ENCODE peak calls at places on chromosomes 13 and 19, in eight cellular contexts. One of them, this sample, is unnamed.

GRCh38 chr13:38398810-38399493 is 49.3 kb downstream of the UFM1 start:
- DNase-seq in breast epithelium: no peak
- DNase-seq in tibial nerve: no peak
- DNase-seq in ovary: no peak
- DNase-seq in A549: no peak
- DNase-seq in Peyer's patch: no peak
- DNase-seq in uterus: no peak
- DNase-seq in body of pancreas: no peak
- DNase-seq in this sample: no peak

GRCh38 chr19:29162694-29163093 is 50.3 kb downstream of the UQCRFS1 start:
- DNase-seq in body of pancreas: no peak
- DNase-seq in ovary: no peak
- DNase-seq in A549: no peak
- DNase-seq in Peyer's patch: no peak
- DNase-seq in uterus: no peak
- DNase-seq in tibial nerve: no peak
- DNase-seq in breast epithelium: no peak
- DNase-seq in this sample: no peak

GRCh38 chr19:13506550-13506878 is 235 bp upstream of the CACNA1A start:
- DNase-seq in Peyer's patch: no peak
- DNase-seq in breast epithelium: no peak
- DNase-seq in uterus: no peak
- DNase-seq in body of pancreas: no peak
- DNase-seq in tibial nerve: no peak
- DNase-seq in ovary: no peak
- DNase-seq in A549: no peak
- DNase-seq in this sample: no peak

GRCh38 chr19:7391218-7391670 is 42.5 kb downstream of the ARHGEF18 start:
- DNase-seq in uterus: no peak
- DNase-seq in tibial nerve: no peak
- DNase-seq in breast epithelium: no peak
- DNase-seq in Peyer's patch: peak; percentile 85
- DNase-seq in A549: peak; percentile 75
- DNase-seq in body of pancreas: no peak
- DNase-seq in ovary: no peak
- DNase-seq in this sample: no peak

GRCh38 chr19:33688657-33688992 is 66.9 kb downstream of the CHST8 start:
- DNase-seq in breast epithelium: peak; percentile 7
- DNase-seq in uterus: peak; percentile 9
- DNase-seq in body of pancreas: no peak
- DNase-seq in tibial nerve: no peak
- DNase-seq in ovary: no peak
- DNase-seq in A549: no peak
- DNase-seq in Peyer's patch: no peak
- DNase-seq in this sample: peak; percentile 39

GRCh38 chr19:1173160-1173844 is 766 bp downstream of the SBNO2 start:
- DNase-seq in uterus: peak; percentile 39
- DNase-seq in Peyer's patch: no peak
- DNase-seq in A549: no peak
- DNase-seq in body of pancreas: no peak
- DNase-seq in tibial nerve: no peak
- DNase-seq in breast epithelium: no peak
- DNase-seq in ovary: no peak
- DNase-seq in this sample: peak; percentile 59

GRCh38 chr19:51110666-51110971 is 2.4 kb upstream of the CTU1 start:
- DNase-seq in tibial nerve: no peak
- DNase-seq in Peyer's patch: no peak
- DNase-seq in body of pancreas: no peak
- DNase-seq in breast epithelium: no peak
- DNase-seq in uterus: no peak
- DNase-seq in ovary: no peak
- DNase-seq in A549: no peak
- DNase-seq in this sample: no peak

GRCh38 chr13:20442370-20442769 is 83.3 kb downstream of the CRYL1 start:
- DNase-seq in A549: no peak
- DNase-seq in breast epithelium: no peak
- DNase-seq in tibial nerve: no peak
- DNase-seq in ovary: no peak
- DNase-seq in Peyer's patch: no peak
- DNase-seq in body of pancreas: no peak
- DNase-seq in uterus: no peak
- DNase-seq in this sample: no peak

GRCh38 chr19:7287716-7288115 is 6.5 kb downstream of the INSR start:
- DNase-seq in uterus: no peak
- DNase-seq in ovary: no peak
- DNase-seq in tibial nerve: no peak
- DNase-seq in A549: no peak
- DNase-seq in Peyer's patch: no peak
- DNase-seq in breast epithelium: no peak
- DNase-seq in body of pancreas: no peak
- DNase-seq in this sample: no peak

DNA sequence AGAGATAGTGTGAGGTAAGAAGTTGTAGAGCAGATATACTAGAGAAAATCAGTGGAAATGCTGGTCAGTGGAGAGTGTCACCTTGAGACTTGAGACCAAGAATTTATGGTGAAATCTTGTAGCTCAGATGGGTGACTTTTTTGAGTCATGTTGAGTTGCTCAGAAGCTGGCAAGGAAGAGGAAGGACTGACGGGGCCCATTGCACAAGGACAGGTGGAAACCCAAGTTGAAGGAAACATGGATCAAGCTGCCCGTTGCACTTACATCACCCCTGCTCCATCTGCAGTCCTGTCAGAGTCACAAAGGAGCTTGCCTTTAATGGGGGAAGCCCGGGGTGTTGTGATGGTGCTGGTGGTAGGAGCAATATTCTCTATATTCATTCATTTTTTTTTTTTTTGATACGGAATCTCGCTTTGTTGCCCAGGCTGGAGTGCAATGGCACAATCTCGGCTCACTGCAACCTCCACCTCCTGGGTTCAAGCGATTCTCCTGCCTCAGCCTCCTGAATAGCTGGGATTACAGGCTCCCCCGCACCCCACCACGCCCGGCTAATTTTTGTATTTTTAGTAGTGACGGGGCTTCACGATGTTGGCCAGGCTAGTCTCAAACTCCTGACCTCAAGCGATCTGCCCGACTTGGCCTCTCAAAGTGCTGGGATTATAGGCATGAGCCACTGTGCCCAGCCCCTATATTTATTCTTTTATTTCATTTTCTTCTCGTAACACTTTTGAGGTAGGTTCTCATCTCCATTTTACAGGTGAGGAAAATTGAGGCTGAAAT is 27.4 kb downstream of the UBAC2 start:
- DNase-seq in body of pancreas: no peak
- DNase-seq in Peyer's patch: no peak
- DNase-seq in breast epithelium: no peak
- DNase-seq in ovary: no peak
- DNase-seq in A549: no peak
- DNase-seq in tibial nerve: no peak
- DNase-seq in uterus: no peak
- DNase-seq in this sample: no peak
- H3K4me1 ChIP-seq in body of pancreas: peaks cover 8% of the 10 kb centered on the region
- H3K4me1 ChIP-seq in Peyer's patch: no peaks in the 10 kb centered on the region
- H3K4me1 ChIP-seq in breast epithelium: no peaks in the 10 kb centered on the region
- H3K4me1 ChIP-seq in ovary: peaks cover 4% of the 10 kb centered on the region
- H3K4me1 ChIP-seq in A549: peaks cover 6% of the 10 kb centered on the region
- H3K4me1 ChIP-seq in tibial nerve: peaks cover 35% of the 10 kb centered on the region
- H3K4me1 ChIP-seq in uterus: no peaks in the 10 kb centered on the region
- H3K4me1 ChIP-seq in this sample: no peaks in the 10 kb centered on the region

GRCh38 chr19:42254850-42255765 is at the start of gene ERF:
- DNase-seq in uterus: peak; percentile 95
- DNase-seq in A549: peak; percentile 96
- DNase-seq in body of pancreas: peak; percentile 96
- DNase-seq in ovary: peak; percentile 93
- DNase-seq in Peyer's patch: peak; percentile 97
- DNase-seq in breast epithelium: peak; percentile 94
- DNase-seq in tibial nerve: peak; percentile 95
- DNase-seq in this sample: peak; percentile 97
- TF ChIP-seq POLR2A in uterus: peak; percentile 98
- TF ChIP-seq POLR2A in A549: peak; percentile 96
- TF ChIP-seq POLR2A in body of pancreas: peak; percentile 77
- TF ChIP-seq POLR2A in ovary: peak; percentile 99
- TF ChIP-seq POLR2A in Peyer's patch: peak; percentile 95
- TF ChIP-seq POLR2A in breast epithelium: peak; percentile 47
- TF ChIP-seq POLR2A in tibial nerve: peak; percentile 99
- TF ChIP-seq POLR2A in this sample: peak; percentile 99

DNA sequence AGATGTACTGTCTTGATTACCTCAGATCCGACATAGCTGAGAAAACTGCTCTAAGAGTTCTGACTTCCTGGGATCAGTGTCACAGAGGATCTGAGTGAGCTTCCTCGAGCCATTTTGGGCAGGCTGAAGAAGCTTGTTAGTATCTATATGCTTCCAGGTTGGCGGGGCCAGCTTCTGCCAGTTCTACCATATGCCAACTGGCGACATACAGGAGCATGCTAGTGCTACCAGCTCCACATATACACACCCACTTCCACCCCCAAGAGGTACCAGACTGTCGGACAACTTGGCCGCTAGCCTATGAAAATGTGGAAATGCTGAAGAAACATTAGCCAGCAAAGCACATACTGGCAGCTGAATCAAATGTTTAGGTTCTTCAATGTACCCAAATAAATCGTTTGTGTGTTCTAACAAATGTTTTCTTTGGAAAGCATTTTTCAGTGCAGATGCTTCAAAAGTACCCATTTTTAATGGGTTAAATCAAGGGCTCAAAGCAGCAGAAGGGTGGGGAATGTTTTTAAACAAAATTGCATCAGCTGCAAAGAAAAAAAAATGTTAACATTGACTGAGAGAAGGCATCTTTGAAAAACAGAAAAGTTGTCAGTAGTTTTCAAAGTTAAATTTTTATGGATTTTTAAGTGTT is 163.7 kb downstream of the KLF12 start:
- DNase-seq in body of pancreas: no peak
- DNase-seq in ovary: no peak
- DNase-seq in A549: no peak
- DNase-seq in Peyer's patch: no peak
- DNase-seq in uterus: no peak
- DNase-seq in tibial nerve: no peak
- DNase-seq in breast epithelium: no peak
- DNase-seq in this sample: no peak
- H3K4me1 ChIP-seq in body of pancreas: no peaks in the 10 kb centered on the region
- H3K4me1 ChIP-seq in ovary: peaks cover 6% of the 10 kb centered on the region
- H3K4me1 ChIP-seq in A549: no peaks in the 10 kb centered on the region
- H3K4me1 ChIP-seq in Peyer's patch: no peaks in the 10 kb centered on the region
- H3K4me1 ChIP-seq in uterus: no peaks in the 10 kb centered on the region
- H3K4me1 ChIP-seq in tibial nerve: peaks cover 42% of the 10 kb centered on the region
- H3K4me1 ChIP-seq in breast epithelium: no peaks in the 10 kb centered on the region
- H3K4me1 ChIP-seq in this sample: no peaks in the 10 kb centered on the region

DNA sequence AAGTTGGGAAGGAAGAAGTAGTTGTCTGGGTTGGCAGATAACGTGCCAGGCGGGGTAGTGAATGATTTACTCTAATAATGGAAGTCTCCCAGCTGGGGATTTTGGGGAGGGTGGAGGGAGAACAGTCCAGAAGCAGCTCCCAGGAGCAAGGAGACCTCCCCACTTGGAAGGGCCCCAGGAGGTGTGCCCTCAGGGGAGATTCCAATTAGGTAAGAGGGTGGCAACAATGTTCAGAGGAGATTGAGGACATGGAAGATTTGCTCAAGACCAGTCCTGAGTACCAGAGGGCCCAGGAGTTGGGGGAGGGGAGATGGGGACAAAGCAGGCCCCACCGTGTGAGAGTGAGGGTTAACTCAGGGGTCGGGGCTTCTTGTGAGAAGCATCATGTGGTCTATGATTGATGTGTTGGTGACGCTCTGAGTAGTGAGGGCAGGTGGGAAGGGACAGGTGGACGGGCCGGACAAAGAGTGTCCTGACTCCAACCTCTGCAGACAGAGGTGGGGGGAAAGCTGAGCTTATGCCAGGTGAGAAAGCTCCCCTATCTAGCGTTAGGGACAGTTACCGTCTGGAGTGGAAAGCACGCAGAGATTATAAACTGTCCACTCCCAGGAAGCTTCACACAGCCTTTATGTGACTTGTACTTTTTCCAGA is 3.5 kb downstream of the SPINT2 start:
- DNase-seq in tibial nerve: no peak
- DNase-seq in A549: peak; percentile 70
- DNase-seq in ovary: no peak
- DNase-seq in Peyer's patch: no peak
- DNase-seq in breast epithelium: no peak
- DNase-seq in uterus: no peak
- DNase-seq in body of pancreas: peak; percentile 81
- DNase-seq in this sample: no peak
- TF ChIP-seq POLR2A in tibial nerve: no peak
- TF ChIP-seq POLR2A in A549: no peak
- TF ChIP-seq POLR2A in ovary: no peak
- TF ChIP-seq POLR2A in Peyer's patch: no peak
- TF ChIP-seq POLR2A in breast epithelium: no peak
- TF ChIP-seq POLR2A in uterus: no peak
- TF ChIP-seq POLR2A in body of pancreas: no peak
- TF ChIP-seq POLR2A in this sample: no peak

GRCh38 chr13:110405597-110406450 is 98.7 kb downstream of the COL4A2 start:
- DNase-seq in ovary: no peak
- DNase-seq in A549: no peak
- DNase-seq in body of pancreas: no peak
- DNase-seq in breast epithelium: no peak
- DNase-seq in tibial nerve: no peak
- DNase-seq in uterus: no peak
- DNase-seq in Peyer's patch: no peak
- DNase-seq in this sample: no peak

GRCh38 chr13:110402301-110403069 is 95.4 kb downstream of the COL4A2 start:
- DNase-seq in A549: no peak
- DNase-seq in Peyer's patch: no peak
- DNase-seq in body of pancreas: no peak
- DNase-seq in uterus: no peak
- DNase-seq in tibial nerve: no peak
- DNase-seq in ovary: no peak
- DNase-seq in breast epithelium: no peak
- DNase-seq in this sample: no peak

GRCh38 chr13:110403315-110403714 is 96.2 kb downstream of the COL4A2 start:
- DNase-seq in tibial nerve: no peak
- DNase-seq in Peyer's patch: no peak
- DNase-seq in body of pancreas: no peak
- DNase-seq in ovary: no peak
- DNase-seq in breast epithelium: no peak
- DNase-seq in uterus: no peak
- DNase-seq in A549: no peak
- DNase-seq in this sample: no peak

GRCh38 chr13:110404321-110404720 is 97.2 kb downstream of the COL4A2 start:
- DNase-seq in A549: no peak
- DNase-seq in uterus: no peak
- DNase-seq in tibial nerve: no peak
- DNase-seq in body of pancreas: no peak
- DNase-seq in ovary: no peak
- DNase-seq in Peyer's patch: no peak
- DNase-seq in breast epithelium: no peak
- DNase-seq in this sample: no peak

GRCh38 chr13:110403721-110404120 is 96.6 kb downstream of the COL4A2 start:
- DNase-seq in breast epithelium: no peak
- DNase-seq in uterus: no peak
- DNase-seq in tibial nerve: no peak
- DNase-seq in Peyer's patch: no peak
- DNase-seq in body of pancreas: no peak
- DNase-seq in ovary: no peak
- DNase-seq in A549: no peak
- DNase-seq in this sample: no peak
- H3K4me1 ChIP-seq in breast epithelium: no peaks in the 10 kb centered on the region
- H3K4me1 ChIP-seq in uterus: peaks cover 15% of the 10 kb centered on the region
- H3K4me1 ChIP-seq in tibial nerve: peaks cover 81% of the 10 kb centered on the region
- H3K4me1 ChIP-seq in Peyer's patch: no peaks in the 10 kb centered on the region
- H3K4me1 ChIP-seq in body of pancreas: no peaks in the 10 kb centered on the region
- H3K4me1 ChIP-seq in ovary: peaks cover 7% of the 10 kb centered on the region
- H3K4me1 ChIP-seq in A549: peaks cover 11% of the 10 kb centered on the region
- H3K4me1 ChIP-seq in this sample: no peaks in the 10 kb centered on the region

GRCh38 chr13:98651716-98652115 is 74.8 kb upstream of the STK24 start:
- DNase-seq in A549: no peak
- DNase-seq in ovary: no peak
- DNase-seq in uterus: no peak
- DNase-seq in Peyer's patch: peak; percentile 28
- DNase-seq in breast epithelium: no peak
- DNase-seq in body of pancreas: peak; percentile 6
- DNase-seq in tibial nerve: peak; percentile 34
- DNase-seq in this sample: no peak
- TF ChIP-seq POLR2A in A549: no peak
- TF ChIP-seq POLR2A in ovary: no peak
- TF ChIP-seq POLR2A in uterus: no peak
- TF ChIP-seq POLR2A in Peyer's patch: no peak
- TF ChIP-seq POLR2A in breast epithelium: no peak
- TF ChIP-seq POLR2A in body of pancreas: no peak
- TF ChIP-seq POLR2A in tibial nerve: no peak
- TF ChIP-seq POLR2A in this sample: no peak